ENCODE peak calls at places on chromosomes 12 and 14, in seven cellular contexts. U is fibroblast of lung; X is HepG2; W is stomach; Z is choroid plexus epithelial cell; F is effector memory CD4-positive, alpha-beta T cell; I is AG10803. M is an unnamed sample.

GRCh38 chr12:51777973-51778372 is 70.5 kb downstream of the FIGNL2 start:
- DNase-seq in U (no peak), X (peak; percentile 44), W (no peak), Z (no peak), F (no peak), I (no peak), M (no peak)

GRCh38 chr12:94941440-94941862 is 62.0 kb downstream of the NDUFA12 start:
- DNase-seq in U (peak; percentile 82), X (no peak), W (no peak), Z (peak; percentile 86), F (peak; percentile 26), I (peak; percentile 80), M (no peak)

GRCh38 chr12:128819293-128820144 is 4.2 kb downstream of the SLC15A4 start:
- DNase-seq in U (no peak), X (no peak), W (peak; percentile 21), Z (no peak), F (no peak), I (no peak), M (no peak)

GRCh38 chr14:70254476-70254961 is 65.8 kb upstream of the SLC8A3 start:
- DNase-seq in U (peak; percentile 10), X (peak; percentile 43), W (peak; percentile 86), Z (peak; percentile 39), F (no peak), I (peak; percentile 6), M (no peak)

GRCh38 chr12:131511391-131511802 is 199.5 kb upstream of the SFSWAP start:
- DNase-seq in U (no peak), X (no peak), W (no peak), Z (peak; percentile 14), F (peak; percentile 16), I (peak; percentile 11), M (peak; percentile 15)

GRCh38 chr12:5230151-5230550 is 186.5 kb downstream of the KCNA5 start:
- DNase-seq in U (peak; percentile 26), X (no peak), W (no peak), Z (no peak), F (no peak), I (peak; percentile 70), M (no peak)

GRCh38 chr12:45989277-45989856 is 1.0 kb downstream of the SCAF11 start:
- DNase-seq in U (peak; percentile 14), X (no peak), W (peak; percentile 68), Z (peak; percentile 41), F (no peak), I (no peak), M (no peak)

GRCh38 chr12:76470028-76470939 is 89.3 kb downstream of the OSBPL8 start:
- DNase-seq in U (peak; percentile 87), X (no peak), W (no peak), Z (peak; percentile 96), F (no peak), I (peak; percentile 84), M (no peak)

GRCh38 chr12:11763760-11764520 is 114.5 kb downstream of the ETV6 start:
- DNase-seq in U (peak; percentile 33), X (peak; percentile 70), W (no peak), Z (peak; percentile 84), F (no peak), I (peak; percentile 93), M (no peak)

DNA sequence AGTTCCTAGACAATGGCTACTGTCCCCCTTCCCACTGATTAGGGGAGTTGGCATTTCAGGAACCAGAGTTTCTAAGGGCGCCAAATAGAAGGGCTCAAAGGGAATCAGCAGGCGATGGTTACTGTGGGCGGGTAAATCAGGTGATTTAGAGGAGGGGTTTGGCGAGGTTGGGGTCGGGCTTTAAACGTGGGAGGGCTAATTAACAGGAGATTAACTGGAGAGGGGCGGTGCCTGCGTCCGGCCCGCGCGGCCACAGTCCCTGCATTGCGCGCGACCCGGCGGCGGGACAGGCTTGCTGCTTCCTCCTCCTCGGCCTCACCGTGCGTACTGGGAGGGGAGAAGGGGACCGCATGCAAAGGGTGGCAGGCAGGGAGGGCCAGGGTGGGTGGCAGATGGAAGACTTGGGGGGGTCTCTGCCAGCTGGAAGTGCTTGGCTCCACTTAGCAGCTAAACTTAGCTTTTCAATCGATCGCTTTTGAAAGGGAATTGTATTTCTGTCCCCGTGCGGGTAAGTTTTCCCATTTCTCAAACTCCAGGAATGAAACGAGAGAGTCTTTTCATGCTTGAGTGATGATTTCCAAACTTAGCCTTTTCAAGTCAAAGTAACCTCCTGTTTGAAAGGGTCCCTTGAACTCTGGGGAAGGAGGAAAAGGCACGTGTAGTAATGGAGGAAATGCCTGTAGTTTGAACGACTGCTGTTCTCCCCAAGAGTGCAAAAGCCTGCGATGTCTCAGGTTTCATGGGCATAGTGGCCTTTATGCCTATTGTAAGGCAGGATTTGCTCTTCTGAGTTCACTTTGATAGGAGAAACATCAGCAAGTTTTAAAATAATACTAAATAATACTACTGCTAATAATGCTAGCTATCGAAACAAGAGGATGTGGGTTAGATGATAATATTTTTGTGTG is at the start of gene MGST1:
- DNase-seq in U (peak; percentile 79), X (peak; percentile 77), W (peak; percentile 79), Z (peak; percentile 66), F (no peak), I (peak; percentile 55), M (peak; percentile 87)
- H3K4me3 ChIP-seq in U (peak within 1 kb of the TSS; percentile 68), X (peak within 1 kb of the TSS; percentile 75), W (peak within 1 kb of the TSS; percentile 52), Z (peak within 1 kb of the TSS; percentile 77), F (no peak within 1 kb of the TSS), I (peak within 1 kb of the TSS; percentile 68), M (peak within 1 kb of the TSS; percentile 97)

DNA sequence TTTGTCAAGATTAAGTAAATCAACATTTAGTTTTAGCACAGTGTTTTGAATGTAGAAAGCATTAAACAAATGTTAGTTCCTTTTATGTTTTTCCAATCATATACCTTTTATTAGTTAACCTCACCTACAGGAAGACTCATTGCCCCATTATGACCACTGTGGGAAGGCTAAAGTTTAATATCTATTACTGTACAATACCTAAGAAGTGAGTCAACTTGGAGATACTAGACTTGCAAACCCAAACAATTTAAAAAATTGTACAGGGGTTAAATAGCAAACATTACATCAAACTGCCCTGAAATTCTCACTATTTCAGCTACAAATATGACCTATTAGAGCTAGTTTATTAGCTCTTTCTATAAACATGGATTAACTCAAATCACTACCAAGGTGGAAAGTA is 8.6 kb upstream of the G2E3 start:
- DNase-seq in U (no peak), X (no peak), W (no peak), Z (peak; percentile 69), F (no peak), I (peak; percentile 48), M (no peak)
- H3K4me3 ChIP-seq in U (no peak overlapping the region), X (no peak overlapping the region), W (no peak overlapping the region), Z (no peak overlapping the region), F (no peak overlapping the region), I (no peak overlapping the region), M (no peak overlapping the region)

DNA sequence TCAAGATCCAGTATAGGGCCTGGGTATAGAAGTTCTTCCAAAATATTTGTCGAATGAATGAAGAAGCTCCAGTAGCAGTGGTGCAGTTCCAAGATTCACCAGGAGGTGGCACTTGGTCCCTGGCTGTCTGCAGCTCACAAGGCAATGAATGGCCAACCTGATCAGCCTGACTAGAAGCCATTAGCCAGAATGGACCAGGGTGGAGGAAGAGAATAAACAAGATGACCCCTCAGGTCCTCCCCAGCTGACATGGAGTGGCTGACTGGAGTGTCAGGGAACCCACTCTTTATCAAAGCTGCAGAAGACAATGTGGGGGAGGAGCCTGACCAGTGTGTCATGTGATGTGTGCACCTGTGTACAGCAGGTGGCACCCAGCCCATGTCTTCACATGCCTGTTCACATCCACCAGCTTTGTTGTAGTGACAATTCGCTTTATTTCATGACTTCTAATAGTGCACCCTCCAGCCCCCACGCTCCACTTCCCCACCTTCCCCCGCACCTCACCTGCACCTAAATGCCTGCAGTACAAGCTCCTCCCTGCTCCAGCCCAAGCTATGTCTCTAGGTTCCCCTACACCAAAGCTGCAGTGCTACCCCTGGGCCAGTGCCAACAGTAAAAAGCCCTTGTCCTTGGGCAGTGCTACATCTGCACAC is 3.0 kb downstream of the LTBP2 start:
- DNase-seq in U (peak; percentile 91), X (peak; percentile 67), W (peak; percentile 88), Z (peak; percentile 95), F (peak; percentile 75), I (peak; percentile 86), M (peak; percentile 96)
- H3K4me3 ChIP-seq in U (peak overlapping the region; percentile 94), X (no peak overlapping the region), W (no peak overlapping the region), Z (no peak overlapping the region), F (no peak overlapping the region), I (peak overlapping the region; percentile 76), M (no peak overlapping the region)

GRCh38 chr12:57737467-57738141 is 938 bp downstream of the AGAP2 start:
- DNase-seq in U (no peak), X (no peak), W (no peak), Z (no peak), F (no peak), I (no peak), M (no peak)
- H3K4me3 ChIP-seq in U (peak overlapping the region; percentile 36), X (peak overlapping the region; percentile 73), W (peak overlapping the region; percentile 30), Z (peak overlapping the region; percentile 11), F (no peak overlapping the region), I (peak overlapping the region; percentile 15), M (peak overlapping the region; percentile 43)

GRCh38 chr14:54226558-54226957 is 170.2 kb upstream of the CDKN3 start:
- DNase-seq in U (no peak), X (no peak), W (no peak), Z (no peak), F (no peak), I (no peak), M (no peak)
- H3K4me3 ChIP-seq in U (no peak overlapping the region), X (no peak overlapping the region), W (no peak overlapping the region), Z (no peak overlapping the region), F (no peak overlapping the region), I (no peak overlapping the region), M (no peak overlapping the region)

DNA sequence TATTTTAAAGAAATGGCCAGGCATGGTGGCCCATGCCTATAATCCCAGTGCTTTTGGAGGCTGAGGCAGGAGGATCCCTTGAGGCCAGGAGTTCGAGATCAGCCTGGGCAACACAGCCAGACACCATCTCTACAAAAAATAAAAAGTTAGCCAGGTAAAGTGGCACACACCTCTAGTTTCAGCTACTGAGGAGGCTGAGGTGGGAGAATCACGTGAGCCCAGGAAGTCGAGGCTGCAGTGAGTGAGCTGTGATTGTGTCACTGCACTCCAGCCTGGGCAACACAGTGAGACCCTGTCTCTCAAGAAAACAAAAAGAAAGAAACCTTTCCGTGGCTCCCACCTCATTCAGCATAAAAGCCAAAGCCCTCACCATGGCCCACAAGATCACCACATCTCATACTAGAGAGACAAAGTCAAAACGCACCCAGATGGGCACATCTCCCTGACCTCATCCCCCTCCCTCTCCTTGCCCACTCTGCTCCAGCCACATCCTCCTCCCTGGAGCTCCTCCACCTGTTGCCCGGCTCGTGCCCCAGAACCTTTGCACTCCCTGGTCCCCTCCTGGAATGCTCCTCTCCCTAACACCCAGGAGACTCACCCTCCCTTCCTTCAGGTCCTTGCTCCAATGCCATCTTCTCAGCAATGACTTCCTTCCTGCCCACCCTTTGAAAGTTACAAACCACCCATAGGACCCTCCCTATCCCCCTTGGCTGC is 4.7 kb upstream of the SCARB1 start:
- DNase-seq in U (no peak), X (no peak), W (no peak), Z (no peak), F (no peak), I (no peak), M (no peak)
- H3K4me3 ChIP-seq in U (no peak overlapping the region), X (no peak overlapping the region), W (no peak overlapping the region), Z (no peak overlapping the region), F (no peak overlapping the region), I (no peak overlapping the region), M (no peak overlapping the region)

GRCh38 chr12:119369907-119370546 is 35.5 kb downstream of the CCDC60 start:
- DNase-seq in U (no peak), X (no peak), W (no peak), Z (no peak), F (no peak), I (no peak), M (no peak)
- H3K4me3 ChIP-seq in U (no peak overlapping the region), X (no peak overlapping the region), W (no peak overlapping the region), Z (no peak overlapping the region), F (no peak overlapping the region), I (no peak overlapping the region), M (no peak overlapping the region)

GRCh38 chr12:79929065-79929464 is 5.8 kb downstream of the PPP1R12A start:
- DNase-seq in U (no peak), X (no peak), W (no peak), Z (no peak), F (no peak), I (no peak), M (no peak)
- H3K4me3 ChIP-seq in U (no peak overlapping the region), X (no peak overlapping the region), W (no peak overlapping the region), Z (no peak overlapping the region), F (no peak overlapping the region), I (no peak overlapping the region), M (no peak overlapping the region)

GRCh38 chr12:124457287-124458219 is 109.9 kb downstream of the NCOR2 start:
- DNase-seq in U (peak; percentile 19), X (no peak), W (peak; percentile 54), Z (peak; percentile 28), F (peak; percentile 45), I (peak; percentile 80), M (no peak)
- H3K4me3 ChIP-seq in U (peak overlapping the region; percentile 14), X (no peak overlapping the region), W (peak overlapping the region; percentile 39), Z (no peak overlapping the region), F (peak overlapping the region; percentile 60), I (no peak overlapping the region), M (no peak overlapping the region)

M was measured in H1.